ENCODE peak calls at places on chromosome 3, in seven cellular contexts. V is fibroblast of lung, J is aorta, A is foreskin keratinocyte, W is dorsolateral prefrontal cortex, D is left lung, O is ascending aorta. Q is an unnamed sample.

GRCh38 chr3:194296448-194296831 is 54.7 kb downstream of the CPN2 start:
- DNase-seq in V (peak; percentile 90), J (peak; percentile 74), A (peak; percentile 93), W (no peak), D (no peak), O (peak; percentile 80), Q (peak; percentile 29)

GRCh38 chr3:197031315-197032285 is 2.0 kb upstream of the MELTF start:
- DNase-seq in V (peak; percentile 98), J (peak; percentile 66), A (peak; percentile 99), W (no peak), D (no peak), O (peak; percentile 89), Q (peak; percentile 97)

GRCh38 chr3:49236226-49236625 is 40.8 kb downstream of the C3orf62 start:
- DNase-seq in V (no peak), J (no peak), A (no peak), W (no peak), D (no peak), O (no peak), Q (no peak)

GRCh38 chr3:133894334-133895207 is 1.1 kb downstream of the RAB6B start:
- DNase-seq in V (no peak), J (no peak), A (no peak), W (no peak), D (no peak), O (no peak), Q (no peak)

GRCh38 chr3:155387571-155387970 is 94.1 kb upstream of the STRIT1 start:
- DNase-seq in V (peak; percentile 57), J (no peak), A (peak; percentile 41), W (no peak), D (no peak), O (no peak), Q (no peak)

GRCh38 chr3:28234454-28234853 is 7.0 kb upstream of the CMC1 start:
- DNase-seq in V (no peak), J (no peak), A (no peak), W (no peak), D (no peak), O (no peak), Q (no peak)

GRCh38 chr3:14457999-14458398 is 55.6 kb downstream of the SLC6A6 start:
- DNase-seq in V (no peak), J (no peak), A (no peak), W (no peak), D (peak; percentile 81), O (no peak), Q (no peak)

GRCh38 chr3:104763007-104763406 is 603.7 kb upstream of the ALCAM start:
- DNase-seq in V (peak; percentile 63), J (no peak), A (peak; percentile 58), W (no peak), D (no peak), O (no peak), Q (no peak)

GRCh38 chr3:99324854-99325253 is 313.5 kb upstream of the COL8A1 start:
- DNase-seq in V (no peak), J (no peak), A (no peak), W (no peak), D (no peak), O (no peak), Q (no peak)

GRCh38 chr3:58353722-58354553 is 21.2 kb downstream of the PXK start:
- DNase-seq in V (no peak), J (no peak), A (no peak), W (no peak), D (no peak), O (no peak), Q (no peak)

GRCh38 chr3:187169231-187169960 is 27.9 kb upstream of the RTP1 start:
- DNase-seq in V (peak; percentile 66), J (no peak), A (no peak), W (no peak), D (no peak), O (no peak), Q (no peak)

GRCh38 chr3:188166471-188166870 is 12.5 kb downstream of the LPP start:
- DNase-seq in V (no peak), J (no peak), A (no peak), W (no peak), D (no peak), O (no peak), Q (no peak)

GRCh38 chr3:64685331-64685799 is 2.4 kb downstream of the ADAMTS9 start:
- DNase-seq in V (peak; percentile 52), J (peak; percentile 74), A (no peak), W (no peak), D (peak; percentile 64), O (peak; percentile 81), Q (no peak)

GRCh38 chr3:169466990-169467389 is 196.5 kb downstream of the MECOM start:
- DNase-seq in V (no peak), J (no peak), A (no peak), W (no peak), D (no peak), O (no peak), Q (no peak)

GRCh38 chr3:45939341-45939771 is 3.9 kb upstream of the CXCR6 start:
- DNase-seq in V (no peak), J (peak; percentile 24), A (no peak), W (no peak), D (no peak), O (no peak), Q (no peak)
- H3K27ac ChIP-seq in V (no peak overlapping the region), J (no peak overlapping the region), A (no peak overlapping the region), W (no peak overlapping the region), D (no peak overlapping the region), O (no peak overlapping the region), Q (no peak overlapping the region)

DNA sequence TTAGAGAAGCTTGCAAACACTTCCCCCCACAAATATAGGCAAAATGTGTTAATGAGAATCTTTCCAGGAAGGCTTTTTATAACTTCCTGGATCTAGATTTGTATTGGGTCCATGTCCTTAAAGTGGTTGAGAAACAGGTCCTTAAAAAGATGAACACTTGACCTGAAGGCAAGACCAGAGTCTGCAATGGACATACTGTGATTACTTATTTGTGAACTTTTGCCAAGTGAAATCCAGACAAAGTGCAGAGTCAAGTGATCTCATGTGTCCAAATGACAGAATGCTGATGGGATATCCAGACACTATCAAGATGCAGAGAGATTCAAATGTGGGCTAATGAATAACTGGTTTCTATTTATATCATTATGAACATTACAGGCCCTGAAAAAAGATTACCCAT is 43.8 kb downstream of the FRMD4B start:
- DNase-seq in V (no peak), J (no peak), A (no peak), W (no peak), D (no peak), O (no peak), Q (no peak)
- H3K27ac ChIP-seq in V (no peak overlapping the region), J (no peak overlapping the region), A (no peak overlapping the region), W (peak overlapping the region; percentile 42), D (no peak overlapping the region), O (no peak overlapping the region), Q (no peak overlapping the region)

GRCh38 chr3:9912294-9912935 is 4.5 kb upstream of the IL17RC start:
- DNase-seq in V (peak; percentile 84), J (no peak), A (peak; percentile 70), W (no peak), D (no peak), O (no peak), Q (peak; percentile 54)

GRCh38 chr3:9914011-9914410 is 2.9 kb upstream of the IL17RC start:
- DNase-seq in V (no peak), J (no peak), A (no peak), W (no peak), D (no peak), O (no peak), Q (no peak)

GRCh38 chr3:9911863-9912262 is 5.0 kb upstream of the IL17RC start:
- DNase-seq in V (no peak), J (no peak), A (no peak), W (no peak), D (no peak), O (no peak), Q (no peak)

GRCh38 chr3:9914559-9915251 is 2.2 kb upstream of the IL17RC start:
- DNase-seq in V (no peak), J (no peak), A (no peak), W (no peak), D (no peak), O (no peak), Q (no peak)

DNA sequence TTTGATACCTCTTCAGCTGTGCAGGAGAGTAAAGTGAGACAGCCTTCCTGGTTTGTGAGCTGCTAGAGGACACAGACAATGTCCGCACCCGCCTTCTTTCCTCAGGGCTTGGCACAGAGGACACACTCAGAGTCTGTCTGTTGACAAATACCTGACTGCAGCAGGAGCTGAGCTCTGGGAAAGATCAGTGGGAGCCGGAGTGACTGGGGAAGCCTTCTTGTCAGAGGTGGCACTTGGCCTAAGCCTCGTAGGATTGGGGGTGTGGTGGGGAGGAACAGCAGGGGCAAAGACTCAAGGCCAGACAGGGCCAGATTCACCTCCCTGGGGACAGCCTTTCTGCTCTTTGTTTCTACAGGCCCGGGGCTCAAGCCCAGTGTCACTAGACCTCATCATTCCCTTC is 3.3 kb upstream of the IL17RC start:
- DNase-seq in V (no peak), J (no peak), A (no peak), W (no peak), D (no peak), O (no peak), Q (no peak)
- H3K27ac ChIP-seq in V (no peak overlapping the region), J (no peak overlapping the region), A (no peak overlapping the region), W (no peak overlapping the region), D (no peak overlapping the region), O (peak overlapping the region; percentile 86), Q (peak overlapping the region; percentile 15)

GRCh38 chr3:25567390-25567789 is 97.3 kb downstream of the TOP2B start:
- DNase-seq in V (peak; percentile 65), J (no peak), A (peak; percentile 41), W (no peak), D (no peak), O (no peak), Q (no peak)

GRCh38 chr3:25571285-25571684 is 93.4 kb downstream of the TOP2B start:
- DNase-seq in V (no peak), J (no peak), A (no peak), W (no peak), D (no peak), O (no peak), Q (no peak)

GRCh38 chr3:25566358-25566920 is 98.3 kb downstream of the TOP2B start:
- DNase-seq in V (no peak), J (no peak), A (no peak), W (no peak), D (no peak), O (no peak), Q (no peak)

GRCh38 chr3:25567806-25568524 is 96.7 kb downstream of the TOP2B start:
- DNase-seq in V (no peak), J (no peak), A (no peak), W (no peak), D (no peak), O (no peak), Q (no peak)

DNA sequence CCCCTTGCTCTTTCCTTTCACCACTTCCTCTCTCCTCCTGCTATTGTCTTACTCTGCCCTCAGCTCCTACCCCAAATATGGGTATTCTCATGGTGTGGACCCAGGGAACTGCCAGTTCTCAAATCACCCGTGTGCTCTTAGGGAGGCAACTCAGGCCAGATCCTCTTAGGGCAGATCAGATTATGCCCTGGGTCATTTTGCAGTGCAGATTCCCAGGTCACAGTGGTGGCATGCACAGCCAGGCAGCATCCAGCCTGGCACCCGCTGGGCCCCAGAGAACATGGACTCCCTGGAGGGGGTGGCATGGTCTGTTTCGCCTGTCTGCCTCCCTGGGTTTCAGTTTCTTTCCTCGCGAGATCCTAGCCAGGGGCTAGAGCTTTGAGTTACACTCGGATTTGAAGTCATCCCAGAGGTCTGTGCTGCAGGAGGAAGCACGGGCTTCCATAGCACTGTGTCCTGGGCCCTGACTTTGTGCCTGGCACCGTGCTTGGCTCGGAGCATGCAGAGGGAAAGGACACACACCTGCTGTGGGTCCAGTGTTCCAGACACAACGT is 96.1 kb downstream of the TOP2B start:
- DNase-seq in V (no peak), J (no peak), A (no peak), W (no peak), D (no peak), O (no peak), Q (no peak)
- H3K27ac ChIP-seq in V (no peak overlapping the region), J (no peak overlapping the region), A (no peak overlapping the region), W (no peak overlapping the region), D (no peak overlapping the region), O (no peak overlapping the region), Q (no peak overlapping the region)